ENCODE peak calls at places on chromosomes 7 and 10, in five cellular contexts. S, R, L, E and Y are unnamed samples. For H3K4me1, the result is how much of the 10 kb centered on the place peaks cover.

GRCh38 chr7:2920956-2921708 is 77.0 kb upstream of the GNA12 start:
- DNase-seq in S (no peak), R (no peak), L (no peak), E (no peak), Y (no peak)

GRCh38 chr10:74377476-74377875 is 226.5 kb downstream of the ADK start:
- DNase-seq in S (no peak), R (no peak), L (no peak), E (no peak), Y (no peak)

GRCh38 chr10:11355625-11356024 is 255.8 kb downstream of the USP6NL start:
- DNase-seq in S (no peak), R (no peak), L (no peak), E (no peak), Y (no peak)

GRCh38 chr10:56537984-56538383 is 176.9 kb upstream of the ZWINT start:
- DNase-seq in S (no peak), R (no peak), L (peak), E (no peak), Y (no peak)

GRCh38 chr7:92788559-92789183 is 47.7 kb downstream of the CDK6 start:
- DNase-seq in S (no peak), R (no peak), L (no peak), E (peak), Y (no peak)

GRCh38 chr10:31426425-31426824 is 107.4 kb downstream of the ZEB1 start:
- DNase-seq in S (no peak), R (no peak), L (peak), E (no peak), Y (no peak)

GRCh38 chr10:108597657-108598319 is 1325.5 kb downstream of the XPNPEP1 start:
- DNase-seq in S (no peak), R (no peak), L (no peak), E (no peak), Y (no peak)

GRCh38 chr7:96179863-96180262 is 142.0 kb downstream of the SLC25A13 start:
- DNase-seq in S (no peak), R (no peak), L (peak), E (no peak), Y (no peak)

DNA sequence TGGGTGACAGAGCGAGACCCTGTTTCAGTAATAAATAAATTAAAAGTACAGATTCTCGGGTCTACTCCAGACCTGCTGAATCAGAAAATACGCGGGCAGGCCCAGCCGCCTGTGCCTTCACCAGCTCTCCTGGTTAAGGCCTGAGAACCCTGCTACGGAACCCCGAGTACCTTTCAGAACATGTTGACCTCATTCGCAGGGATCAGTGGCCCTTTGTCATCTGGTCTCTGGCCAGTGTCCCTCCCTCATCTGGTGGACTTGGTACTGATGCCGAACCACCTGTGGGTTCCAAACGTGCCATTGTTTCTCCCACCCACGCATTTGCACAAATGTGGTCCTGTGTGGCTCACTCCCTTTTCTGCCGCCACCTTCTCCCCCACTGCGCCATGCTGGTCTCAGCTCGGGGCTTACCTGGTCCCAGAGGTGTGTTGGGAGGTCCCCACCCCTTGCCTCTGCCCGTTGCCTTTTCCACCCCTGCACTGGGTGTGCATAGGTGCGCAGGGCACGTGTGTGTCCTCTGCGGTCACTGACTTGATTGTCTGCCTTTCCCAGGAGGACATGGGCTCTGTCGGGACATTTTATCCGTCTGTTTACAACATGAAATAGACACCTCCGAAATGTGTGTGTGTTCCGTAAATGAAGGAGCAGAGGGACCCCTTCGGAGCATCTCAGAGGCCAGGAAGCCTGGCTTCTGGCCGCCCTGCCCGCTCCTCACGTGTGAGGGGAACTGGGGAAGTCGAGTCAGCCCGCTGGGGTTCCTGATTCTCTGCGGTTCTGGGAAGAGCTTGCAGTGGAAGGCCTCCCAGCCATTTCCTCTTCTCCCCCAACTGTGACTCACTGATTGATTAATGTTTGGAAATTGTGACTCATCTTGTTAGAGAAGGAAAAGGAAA is 135.2 kb downstream of the CUX1 start:
- DNase-seq in S (no peak), R (no peak), L (peak), E (no peak), Y (no peak)
- H3K27ac ChIP-seq in S (peak), R (peak), L (peak), E (peak), Y (peak)

GRCh38 chr7:28956608-28957063 is 1.5 kb downstream of the TRIL start:
- DNase-seq in S (peak), R (peak), L (peak), E (no peak), Y (no peak)

GRCh38 chr7:28957064-28957821 is 887 bp downstream of the TRIL start:
- DNase-seq in S (peak), R (peak), L (no peak), E (no peak), Y (no peak)

GRCh38 chr7:28958235-28958945 is at the start of gene TRIL:
- DNase-seq in S (peak), R (peak), L (peak), E (no peak), Y (no peak)

GRCh38 chr7:28958946-28959417 is 852 bp upstream of the TRIL start:
- DNase-seq in S (no peak), R (no peak), L (no peak), E (no peak), Y (no peak)

GRCh38 chr7:28957822-28958234 is 302 bp downstream of the TRIL start:
- DNase-seq in S (no peak), R (no peak), L (no peak), E (no peak), Y (no peak)
- TF ChIP-seq CTCF in S (no peak), R (no peak), L (no peak), E (no peak), Y (no peak)

GRCh38 chr7:102004831-102005230 is 187.4 kb downstream of the CUX1 start:
- DNase-seq in S (no peak), R (no peak), L (no peak), E (no peak), Y (no peak)
- H3K4me1 ChIP-seq in S (under half), R (under half), L (under half), E (under half), Y (under half)

DNA sequence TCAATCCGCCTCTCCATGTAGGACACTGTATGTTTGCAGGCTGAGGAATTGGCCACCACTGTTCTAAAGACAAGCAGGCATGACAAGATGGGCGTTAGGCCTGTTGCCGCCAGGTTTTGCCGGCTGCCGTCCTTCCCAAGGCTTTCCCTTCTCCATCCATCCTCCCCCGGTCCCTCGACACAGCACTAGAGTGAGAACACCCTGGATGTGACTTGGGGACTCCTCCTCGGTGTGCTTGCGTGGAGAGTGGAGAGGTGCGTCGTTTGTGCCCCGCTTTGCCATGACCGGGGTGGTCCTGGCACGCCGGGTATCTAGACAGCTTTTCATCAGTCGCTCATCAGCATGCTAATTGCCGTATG is 206.7 kb upstream of the SH2B2 start:
- DNase-seq in S (no peak), R (no peak), L (no peak), E (no peak), Y (no peak)
- H3K27ac ChIP-seq in S (peak), R (no peak), L (no peak), E (no peak), Y (no peak)

GRCh38 chr10:120108941-120109340 is 216.4 kb downstream of the SEC23IP start:
- DNase-seq in S (no peak), R (no peak), L (no peak), E (no peak), Y (no peak)

GRCh38 chr10:120110196-120110595 is 217.7 kb downstream of the SEC23IP start:
- DNase-seq in S (no peak), R (no peak), L (no peak), E (no peak), Y (no peak)

GRCh38 chr10:120115959-120116358 is 223.4 kb downstream of the SEC23IP start:
- DNase-seq in S (no peak), R (no peak), L (no peak), E (no peak), Y (no peak)

GRCh38 chr10:120112809-120113208 is 220.3 kb downstream of the SEC23IP start:
- DNase-seq in S (no peak), R (no peak), L (no peak), E (no peak), Y (no peak)
- TF ChIP-seq CTCF in S (no peak), R (no peak), L (no peak), E (no peak), Y (no peak)

GRCh38 chr10:122464575-122464974 is 3.2 kb downstream of the HTRA1 start:
- DNase-seq in S (no peak), R (no peak), L (no peak), E (no peak), Y (no peak)
- H3K4me1 ChIP-seq in S (half or more), R (under half), L (under half), E (under half), Y (under half)

GRCh38 chr7:601573-602340 is 82.1 kb upstream of the PDGFA start:
- DNase-seq in S (peak), R (peak), L (peak), E (no peak), Y (peak)

GRCh38 chr7:604884-605531 is 85.4 kb upstream of the PDGFA start:
- DNase-seq in S (no peak), R (no peak), L (no peak), E (no peak), Y (no peak)

GRCh38 chr7:602341-603141 is 82.9 kb upstream of the PDGFA start:
- DNase-seq in S (no peak), R (peak), L (no peak), E (no peak), Y (no peak)

GRCh38 chr7:604038-604883 is 84.6 kb upstream of the PDGFA start:
- DNase-seq in S (peak), R (peak), L (peak), E (no peak), Y (peak)

GRCh38 chr7:603152-603941 is 83.7 kb upstream of the PDGFA start:
- DNase-seq in S (no peak), R (peak), L (no peak), E (no peak), Y (no peak)
- H3K27ac ChIP-seq in S (peak), R (peak), L (no peak), E (no peak), Y (peak)

DNA sequence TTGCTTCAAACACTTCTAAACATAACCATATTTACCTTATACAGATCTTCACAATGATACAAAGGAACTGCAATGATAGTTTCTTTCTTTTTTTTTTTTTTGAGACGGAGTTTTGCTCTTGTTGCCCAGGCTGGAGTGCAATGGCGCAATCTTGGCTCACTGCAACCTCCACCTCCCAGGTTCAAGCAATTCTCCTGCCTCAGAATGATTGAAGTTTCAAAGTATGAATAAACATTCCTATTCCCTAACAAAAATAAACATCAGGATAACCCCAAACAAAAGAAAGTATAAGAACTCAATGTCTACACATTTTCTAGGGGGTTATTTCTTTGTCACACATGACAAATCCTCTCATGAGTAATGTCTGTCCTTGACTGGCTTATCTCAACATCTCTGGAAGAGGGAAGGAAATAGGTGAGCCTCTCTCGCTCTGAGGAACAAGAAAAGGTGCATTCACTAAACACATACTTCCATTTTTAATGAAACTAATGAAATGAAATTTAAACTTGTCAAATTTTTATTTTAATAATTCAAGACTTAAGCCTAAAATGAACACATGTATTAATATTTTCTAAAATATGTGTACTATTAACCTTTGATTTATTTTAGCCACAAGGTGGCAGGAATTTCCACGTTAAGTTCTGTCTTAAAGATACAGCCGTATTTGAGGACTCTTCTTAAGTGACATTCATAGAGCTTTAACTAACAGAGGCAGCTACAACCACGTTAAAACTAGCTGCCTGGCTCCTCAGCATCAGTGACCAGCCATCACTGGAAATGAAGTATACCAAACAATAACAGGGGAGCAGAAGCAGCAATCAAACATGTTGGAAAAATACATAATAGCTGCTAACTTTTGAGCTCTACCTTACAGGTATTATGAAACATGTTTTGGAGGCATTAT is 58.3 kb downstream of the MALSU1 start:
- DNase-seq in S (no peak), R (no peak), L (peak), E (peak), Y (no peak)
- TF ChIP-seq CTCF in S (peak), R (peak), L (peak), E (peak), Y (no peak)